ENCODE peak calls at places on chromosomes 11 and 22, in five cellular contexts. R, M, V, A and X are unnamed samples.

GRCh38 chr11:111417766-111418435 is 38.8 kb upstream of the POU2AF1 start:
- DNase-seq in R (peak; percentile 39), M (no peak), V (no peak), A (peak; percentile 99), X (peak; percentile 74)

GRCh38 chr11:128503231-128503991 is 83.9 kb downstream of the ETS1 start:
- DNase-seq in R (no peak), M (no peak), V (no peak), A (peak; percentile 96), X (peak; percentile 73)

GRCh38 chr11:14826580-14826979 is 65.5 kb downstream of the CYP2R1 start:
- DNase-seq in R (no peak), M (no peak), V (no peak), A (no peak), X (no peak)

GRCh38 chr11:45530111-45530510 is 135.3 kb downstream of the CHST1 start:
- DNase-seq in R (no peak), M (no peak), V (no peak), A (no peak), X (no peak)

GRCh38 chr22:36425977-36426523 is 38.3 kb upstream of the MYH9 start:
- DNase-seq in R (no peak), M (no peak), V (no peak), A (peak; percentile 53), X (no peak)

GRCh38 chr11:77188912-77189491 is 61.0 kb downstream of the MYO7A start:
- DNase-seq in R (no peak), M (no peak), V (no peak), A (no peak), X (no peak)

GRCh38 chr22:37175414-37176144 is 12.5 kb downstream of the C1QTNF6 start:
- DNase-seq in R (no peak), M (no peak), V (no peak), A (no peak), X (no peak)

GRCh38 chr11:86116386-86116726 is 47.5 kb upstream of the PICALM start:
- DNase-seq in R (no peak), M (peak; percentile 79), V (no peak), A (peak; percentile 98), X (peak; percentile 47)

GRCh38 chr11:65639623-65640482 is 2.0 kb downstream of the SIPA1 start:
- DNase-seq in R (no peak), M (peak; percentile 31), V (peak; percentile 81), A (no peak), X (no peak)

GRCh38 chr11:35622070-35622469 is 3.8 kb downstream of the FJX1 start:
- DNase-seq in R (no peak), M (peak; percentile 78), V (no peak), A (peak; percentile 84), X (peak; percentile 59)

GRCh38 chr22:39144101-39144815 is 8.2 kb downstream of the CBX7 start:
- DNase-seq in R (no peak), M (no peak), V (peak; percentile 70), A (peak; percentile 30), X (peak; percentile 66)

GRCh38 chr11:94629741-94630140 is 62.6 kb downstream of the PIWIL4 start:
- DNase-seq in R (no peak), M (no peak), V (no peak), A (no peak), X (no peak)

GRCh38 chr11:70071996-70072395 is 6.1 kb upstream of the ANO1 start:
- DNase-seq in R (no peak), M (no peak), V (no peak), A (no peak), X (peak; percentile 52)

GRCh38 chr11:313787-314547 is at the start of gene IFITM1:
- DNase-seq in R (no peak), M (no peak), V (peak; percentile 84), A (peak; percentile 84), X (no peak)

GRCh38 chr11:131246156-131246555 is 124.3 kb upstream of the NTM start:
- DNase-seq in R (no peak), M (no peak), V (no peak), A (no peak), X (no peak)

GRCh38 chr11:26916805-26917204 is 77.1 kb upstream of the FIBIN start:
- DNase-seq in R (no peak), M (no peak), V (no peak), A (no peak), X (no peak)

GRCh38 chr22:26851125-26851524 is 193.7 kb downstream of the MIAT start:
- DNase-seq in R (no peak), M (no peak), V (no peak), A (no peak), X (no peak)

GRCh38 chr11:76361773-76362172 is 19.2 kb downstream of the THAP12 start:
- DNase-seq in R (no peak), M (no peak), V (no peak), A (no peak), X (no peak)

GRCh38 chr11:11946180-11946579 is 62.2 kb downstream of the DKK3 start:
- DNase-seq in R (no peak), M (no peak), V (no peak), A (peak; percentile 68), X (no peak)

GRCh38 chr11:119536801-119537200 is 113.8 kb upstream of the THY1 start:
- DNase-seq in R (no peak), M (no peak), V (no peak), A (no peak), X (no peak)

GRCh38 chr11:108587109-108587508 is 6.5 kb downstream of the EXPH5 start:
- DNase-seq in R (no peak), M (no peak), V (no peak), A (no peak), X (no peak)

GRCh38 chr11:111660822-111661221 is 58.6 kb downstream of the SIK2 start:
- DNase-seq in R (no peak), M (no peak), V (no peak), A (peak; percentile 10), X (no peak)

GRCh38 chr22:28855355-28856094 is 27.8 kb upstream of the ZNRF3 start:
- DNase-seq in R (peak; percentile 69), M (peak; percentile 41), V (peak; percentile 65), A (peak; percentile 78), X (no peak)

GRCh38 chr11:10351768-10352641 is 47.1 kb downstream of the ADM start:
- DNase-seq in R (peak; percentile 70), M (peak; percentile 92), V (no peak), A (peak; percentile 95), X (peak; percentile 71)

GRCh38 chr22:49046546-49047305 is 780.9 kb downstream of the BRD1 start:
- DNase-seq in R (peak; percentile 56), M (no peak), V (no peak), A (no peak), X (no peak)
- H3K9me3 ChIP-seq in R (no peaks in the 10 kb centered on the region), M (no peaks in the 10 kb centered on the region), V (no peaks in the 10 kb centered on the region), A (peaks cover 58% of the 10 kb centered on the region), X (no peaks in the 10 kb centered on the region)

DNA sequence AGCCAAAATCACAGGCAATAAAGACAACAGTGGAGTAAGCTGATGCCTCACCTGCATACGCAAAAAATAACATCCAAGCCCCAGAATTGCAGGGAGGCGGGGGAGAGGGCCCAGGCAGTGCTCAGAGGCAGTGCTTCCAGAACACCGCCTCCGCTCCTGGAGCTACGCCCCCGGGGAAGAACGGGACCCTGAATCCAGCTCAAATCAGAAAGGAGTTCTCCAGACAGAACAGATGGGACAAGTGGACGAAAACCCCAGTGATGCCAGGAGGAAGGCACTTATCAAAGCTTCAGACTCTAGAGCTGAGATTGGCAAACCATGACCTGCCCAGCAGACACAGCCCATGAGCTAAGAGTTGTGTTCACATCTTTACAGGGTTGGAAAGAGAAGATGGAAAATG is 683.9 kb downstream of the TBC1D22A start:
- DNase-seq in R (no peak), M (no peak), V (no peak), A (no peak), X (no peak)
- H3K9me3 ChIP-seq in R (no peaks in the 10 kb centered on the region), M (no peaks in the 10 kb centered on the region), V (no peaks in the 10 kb centered on the region), A (peaks cover 70% of the 10 kb centered on the region), X (peaks cover 2% of the 10 kb centered on the region)

DNA sequence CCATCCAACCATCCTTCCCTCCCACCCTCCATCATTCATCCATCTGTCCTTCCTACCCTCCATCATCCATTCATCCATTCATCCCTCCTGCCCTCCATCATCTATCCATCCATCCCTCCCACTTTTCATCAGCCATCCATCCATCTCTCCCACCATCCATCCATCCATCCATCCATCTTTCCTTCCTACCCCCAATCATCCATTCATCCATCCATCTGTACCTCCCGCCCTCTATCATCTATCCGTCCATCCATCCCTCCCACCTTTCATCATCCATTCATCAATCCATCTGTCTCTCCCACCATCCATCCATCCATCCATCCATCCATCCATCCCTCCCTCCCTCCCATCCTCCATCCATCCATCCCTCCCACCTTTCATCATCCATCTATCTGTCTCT is 968.8 kb downstream of the BRD1 start:
- DNase-seq in R (no peak), M (no peak), V (no peak), A (no peak), X (no peak)
- H3K9me3 ChIP-seq in R (no peaks in the 10 kb centered on the region), M (no peaks in the 10 kb centered on the region), V (no peaks in the 10 kb centered on the region), A (peaks cover 48% of the 10 kb centered on the region), X (no peaks in the 10 kb centered on the region)

GRCh38 chr22:11627436-11627797 is 3900.6 kb upstream of the OR11H1 start:
- DNase-seq in R (no peak), M (no peak), V (no peak), A (no peak), X (no peak)
- H3K9me3 ChIP-seq in R (no peaks in the 10 kb centered on the region), M (no peaks in the 10 kb centered on the region), V (peaks cover 6% of the 10 kb centered on the region), A (peaks cover 50% of the 10 kb centered on the region), X (peaks cover 4% of the 10 kb centered on the region)

GRCh38 chr22:47251911-47252310 is 489.5 kb downstream of the TBC1D22A start:
- DNase-seq in R (no peak), M (peak; percentile 28), V (no peak), A (no peak), X (peak; percentile 33)

GRCh38 chr22:47250995-47251765 is 488.7 kb downstream of the TBC1D22A start:
- DNase-seq in R (no peak), M (peak; percentile 24), V (no peak), A (no peak), X (no peak)

GRCh38 chr22:47248925-47249324 is 486.5 kb downstream of the TBC1D22A start:
- DNase-seq in R (no peak), M (peak; percentile 33), V (no peak), A (no peak), X (no peak)

GRCh38 chr22:47247609-47248240 is 485.3 kb downstream of the TBC1D22A start:
- DNase-seq in R (no peak), M (peak; percentile 21), V (no peak), A (no peak), X (no peak)

DNA sequence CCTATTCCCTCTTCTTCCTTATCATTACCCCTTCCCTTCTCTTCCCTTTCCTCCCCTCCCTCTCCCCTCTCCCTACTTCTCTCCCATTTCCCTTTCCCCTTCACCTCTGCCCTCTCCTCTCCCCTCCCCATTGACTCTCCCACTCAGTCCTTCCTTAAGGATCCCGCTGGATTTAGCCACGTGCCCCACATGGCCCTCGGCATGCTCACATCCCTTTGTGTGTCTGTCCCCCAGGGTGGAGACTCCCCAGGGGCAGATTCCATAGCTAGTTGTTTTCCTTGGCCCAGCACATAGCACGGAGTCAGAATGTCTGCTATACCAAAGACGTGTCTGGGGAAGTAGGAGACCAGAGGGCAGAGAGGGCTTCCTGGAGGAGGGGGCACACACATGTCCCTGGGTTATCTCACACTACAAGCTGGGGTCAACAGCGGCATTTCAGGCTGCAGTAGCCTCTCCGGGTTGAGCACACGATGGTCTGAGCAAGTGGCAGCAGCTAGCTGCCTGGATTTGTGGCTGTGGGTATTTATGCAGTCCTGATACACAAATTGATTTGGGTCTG is 487.0 kb downstream of the TBC1D22A start:
- DNase-seq in R (no peak), M (peak; percentile 10), V (no peak), A (no peak), X (peak; percentile 30)
- H3K9me3 ChIP-seq in R (no peaks in the 10 kb centered on the region), M (no peaks in the 10 kb centered on the region), V (no peaks in the 10 kb centered on the region), A (peaks cover 2% of the 10 kb centered on the region), X (no peaks in the 10 kb centered on the region)